ENCODE peak calls at places on chromosomes 7 and 10, in nine cellular contexts. M is AG10803, V is astrocyte, Z is neural progenitor cell, W is dorsolateral prefrontal cortex, I is BJ, U is HCT116, S is A673, N is ascending aorta. X is an unnamed sample.

GRCh38 chr7:26035552-26035951 is 116.4 kb upstream of the NFE2L3 start:
- DNase-seq in W (no peak), N (no peak), I (no peak), M (no peak), V (no peak), Z (no peak), U (no peak), S (no peak), X (no peak)

GRCh38 chr7:132861424-132861823 is 220.5 kb downstream of the CHCHD3 start:
- DNase-seq in S (no peak), W (no peak), U (no peak), M (no peak), N (no peak), V (no peak), Z (no peak), I (no peak), X (no peak)

GRCh38 chr10:116073451-116073850 is 199.6 kb downstream of the GFRA1 start:
- DNase-seq in Z (no peak), N (no peak), V (no peak), S (no peak), W (no peak), I (no peak), M (no peak), U (no peak), X (no peak)

GRCh38 chr10:34109952-34110702 is 705.0 kb downstream of the PARD3 start:
- DNase-seq in S (peak; percentile 81), V (peak; percentile 76), M (peak; percentile 56), N (no peak), W (no peak), I (no peak), Z (peak; percentile 20), U (peak; percentile 71), X (peak; percentile 49)

GRCh38 chr7:142438235-142438922 is 180.5 kb upstream of the PRSS58 start:
- DNase-seq in V (peak; percentile 14), I (no peak), U (peak; percentile 49), M (peak; percentile 37), S (peak; percentile 62), W (no peak), N (no peak), Z (peak; percentile 77), X (peak; percentile 56)

GRCh38 chr10:110847351-110847750 is 24.4 kb upstream of the PDCD4 start:
- DNase-seq in M (no peak), V (no peak), I (no peak), Z (no peak), U (no peak), N (no peak), S (no peak), W (no peak), X (no peak)

GRCh38 chr10:118968482-118968881 is 61.0 kb upstream of the NANOS1 start:
- DNase-seq in U (no peak), I (no peak), S (no peak), N (no peak), Z (no peak), M (no peak), W (no peak), V (no peak), X (no peak)

GRCh38 chr7:50962962-50963374 is 180.3 kb upstream of the GRB10 start:
- DNase-seq in W (no peak), V (peak; percentile 63), Z (peak; percentile 25), N (no peak), M (peak; percentile 25), I (peak; percentile 8), S (no peak), U (peak; percentile 86), X (peak; percentile 47)

GRCh38 chr7:142646274-142646895 is 102.9 kb upstream of the PRSS1 start:
- DNase-seq in N (no peak), V (no peak), I (no peak), Z (no peak), U (no peak), W (no peak), M (no peak), S (no peak), X (no peak)

GRCh38 chr7:129664029-129665012 is 52.8 kb downstream of the NRF1 start:
- DNase-seq in Z (peak; percentile 27), M (peak; percentile 75), W (no peak), S (peak; percentile 65), I (peak; percentile 28), V (peak; percentile 57), N (no peak), U (peak; percentile 45), X (peak; percentile 75)

GRCh38 chr7:30244340-30244739 is 40.1 kb upstream of the ZNRF2 start:
- DNase-seq in U (no peak), I (no peak), V (no peak), M (no peak), N (no peak), W (no peak), S (no peak), Z (no peak), X (no peak)

GRCh38 chr10:4352566-4352961 is 473.4 kb upstream of the AKR1E2 start:
- DNase-seq in U (no peak), Z (no peak), W (no peak), S (no peak), M (peak; percentile 73), N (no peak), I (no peak), V (peak; percentile 88), X (peak; percentile 90)

GRCh38 chr10:36187382-36188042 is 545.4 kb upstream of the FZD8 start:
- DNase-seq in M (no peak), I (no peak), S (peak; percentile 54), N (no peak), V (no peak), Z (no peak), W (no peak), U (no peak), X (no peak)

GRCh38 chr10:12241810-12242529 is 46.0 kb downstream of the CDC123 start:
- DNase-seq in I (no peak), M (no peak), V (peak; percentile 25), U (no peak), S (peak; percentile 83), Z (no peak), N (no peak), W (no peak), X (peak; percentile 22)

GRCh38 chr7:131544449-131545425 is 11.7 kb downstream of the PODXL start:
- DNase-seq in V (no peak), W (no peak), U (no peak), Z (no peak), I (no peak), N (no peak), S (peak; percentile 78), M (peak; percentile 58), X (peak; percentile 66)

GRCh38 chr7:128913856-128914565 is 3.5 kb upstream of the KCP start:
- DNase-seq in S (no peak), V (no peak), M (no peak), W (no peak), Z (no peak), I (no peak), U (no peak), N (no peak), X (no peak)

GRCh38 chr7:38878694-38879457 is 30.1 kb downstream of the VPS41 start:
- DNase-seq in V (no peak), N (no peak), W (no peak), I (no peak), U (no peak), M (no peak), Z (no peak), S (no peak), X (no peak)

GRCh38 chr7:38881947-38882684 is 26.9 kb downstream of the VPS41 start:
- DNase-seq in N (no peak), V (no peak), S (no peak), U (no peak), M (no peak), I (no peak), Z (no peak), W (no peak), X (no peak)

GRCh38 chr7:38880454-38880853 is 28.5 kb downstream of the VPS41 start:
- DNase-seq in U (no peak), N (no peak), S (no peak), I (no peak), V (no peak), W (no peak), Z (no peak), M (no peak), X (no peak)

GRCh38 chr7:38880035-38880434 is 29.0 kb downstream of the VPS41 start:
- DNase-seq in U (no peak), S (no peak), N (no peak), W (no peak), Z (no peak), V (no peak), M (no peak), I (no peak), X (no peak)

GRCh38 chr7:38881015-38881414 is 28.0 kb downstream of the VPS41 start:
- DNase-seq in Z (no peak), V (peak; percentile 4), I (no peak), N (no peak), M (no peak), U (no peak), S (no peak), W (no peak), X (no peak)
- H3K4me3 ChIP-seq in Z (no peak overlapping the region), V (no peak overlapping the region), I (no peak overlapping the region), N (no peak overlapping the region), M (no peak overlapping the region), U (no peak overlapping the region), S (no peak overlapping the region), W (no peak overlapping the region), X (no peak overlapping the region)

DNA sequence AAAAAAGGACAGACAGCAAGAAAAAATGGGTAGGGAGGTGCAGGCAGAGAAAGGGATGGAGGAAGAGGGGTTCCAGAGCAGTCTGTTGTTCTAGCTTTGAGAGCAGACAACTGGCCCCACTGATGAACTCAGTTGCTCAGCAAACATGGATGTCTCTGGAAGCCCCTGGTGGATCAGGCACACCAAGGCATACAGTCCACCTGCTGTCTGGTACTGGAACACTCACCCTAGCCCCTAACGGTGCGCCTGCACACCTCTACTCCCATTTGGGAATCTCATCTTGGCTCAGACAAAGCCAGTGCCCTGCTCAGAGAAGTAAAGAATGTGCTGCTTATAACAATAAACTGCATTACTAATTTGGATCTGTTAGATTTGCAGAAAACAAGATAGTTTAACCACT is 7.7 kb downstream of the MACROH2A2 start:
- DNase-seq in U (no peak), W (no peak), M (no peak), I (no peak), S (no peak), V (no peak), N (no peak), Z (no peak), X (no peak)
- TF ChIP-seq CTCF in U (no peak), W (no peak), M (no peak), I (no peak), S (no peak), V (no peak), N (no peak), Z (no peak), X (no peak)

GRCh38 chr7:44849277-44850210 is 1.7 kb upstream of the H2AZ2 start:
- DNase-seq in W (no peak), U (no peak), N (no peak), M (no peak), S (no peak), I (no peak), V (peak; percentile 80), Z (no peak), X (peak; percentile 85)
- H3K4me3 ChIP-seq in W (no peak overlapping the region), U (peak overlapping the region; percentile 66), N (peak overlapping the region; percentile 77), M (peak overlapping the region; percentile 67), S (peak overlapping the region; percentile 77), I (no peak overlapping the region), V (no peak overlapping the region), Z (peak overlapping the region; percentile 61), X (peak overlapping the region; percentile 68)

DNA sequence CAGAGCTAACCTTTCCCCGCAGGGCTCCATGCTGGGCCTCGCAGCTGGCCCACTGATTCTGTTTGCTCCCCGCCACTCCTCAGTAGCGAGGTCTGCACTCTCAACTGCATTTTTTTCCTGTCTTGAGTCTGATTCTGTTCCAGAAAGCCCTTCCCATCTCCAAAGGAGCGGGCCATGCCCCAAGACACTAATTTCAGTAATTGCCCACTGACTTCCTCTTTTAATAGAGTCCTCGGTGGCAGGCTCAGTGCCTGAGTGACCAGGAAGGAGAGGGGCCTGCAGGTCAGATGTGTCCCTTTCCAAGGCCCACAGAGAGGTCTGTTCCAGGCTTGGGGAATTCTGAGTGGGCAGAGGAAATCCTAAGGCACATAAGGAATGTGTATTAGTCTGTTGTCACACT is 77.4 kb downstream of the ADCY1 start:
- DNase-seq in I (no peak), M (no peak), W (no peak), U (no peak), Z (no peak), S (no peak), V (no peak), N (no peak), X (no peak)
- TF ChIP-seq CTCF in I (no peak), M (no peak), W (no peak), U (no peak), Z (no peak), S (no peak), V (no peak), N (no peak), X (no peak)